ENCODE peak calls at places on chromosomes 1 and 21, in nine cellular contexts. One of them, this sample, is unnamed.
A peak's percentile ranks its signal among the peaks of the same experiment; 100 is the strongest.

GRCh38 chr1:171152533-171152932 is 32.6 kb upstream of the FMO2 start:
- DNase-seq in HCEC 1CT: no peak
- DNase-seq in iris pigment epithelial cell: no peak
- DNase-seq in CD4-positive, alpha-beta memory T cell: no peak
- DNase-seq in HTR-8/SVneo: no peak
- DNase-seq in ELF-1: no peak
- DNase-seq in AML-193: no peak
- DNase-seq in stimulated activated CD4-positive, alpha-beta T cell treated with anti-CD3 and anti-CD28 coated beads, Interleukin-1b, Interleukin-23, amount 100 ng/mL, for 24 hours: no peak
- DNase-seq in fibroblast of lung: no peak
- DNase-seq in this sample: no peak

GRCh38 chr1:169892819-169893644 is 664 bp downstream of the SCYL3 start:
- DNase-seq in HCEC 1CT: peak; percentile 23
- DNase-seq in iris pigment epithelial cell: no peak
- DNase-seq in CD4-positive, alpha-beta memory T cell: peak; percentile 30
- DNase-seq in HTR-8/SVneo: peak; percentile 26
- DNase-seq in ELF-1: peak; percentile 63
- DNase-seq in AML-193: peak; percentile 17
- DNase-seq in stimulated activated CD4-positive, alpha-beta T cell treated with anti-CD3 and anti-CD28 coated beads, Interleukin-1b, Interleukin-23, amount 100 ng/mL, for 24 hours: no peak
- DNase-seq in fibroblast of lung: peak; percentile 23
- DNase-seq in this sample: no peak

GRCh38 chr1:52571783-52572182 is 18.9 kb upstream of the TUT4 start:
- DNase-seq in HCEC 1CT: peak; percentile 48
- DNase-seq in iris pigment epithelial cell: peak; percentile 38
- DNase-seq in CD4-positive, alpha-beta memory T cell: no peak
- DNase-seq in HTR-8/SVneo: no peak
- DNase-seq in ELF-1: no peak
- DNase-seq in AML-193: no peak
- DNase-seq in stimulated activated CD4-positive, alpha-beta T cell treated with anti-CD3 and anti-CD28 coated beads, Interleukin-1b, Interleukin-23, amount 100 ng/mL, for 24 hours: no peak
- DNase-seq in fibroblast of lung: peak; percentile 10
- DNase-seq in this sample: peak; percentile 52

GRCh38 chr1:17232759-17233661 is 15.9 kb upstream of the PADI3 start:
- DNase-seq in HCEC 1CT: peak; percentile 89
- DNase-seq in iris pigment epithelial cell: peak; percentile 82
- DNase-seq in CD4-positive, alpha-beta memory T cell: no peak
- DNase-seq in HTR-8/SVneo: peak; percentile 64
- DNase-seq in ELF-1: no peak
- DNase-seq in AML-193: no peak
- DNase-seq in stimulated activated CD4-positive, alpha-beta T cell treated with anti-CD3 and anti-CD28 coated beads, Interleukin-1b, Interleukin-23, amount 100 ng/mL, for 24 hours: no peak
- DNase-seq in fibroblast of lung: peak; percentile 95
- DNase-seq in this sample: peak; percentile 89

GRCh38 chr21:31733521-31734149 is 1.7 kb upstream of the SCAF4 start:
- DNase-seq in HCEC 1CT: no peak
- DNase-seq in iris pigment epithelial cell: no peak
- DNase-seq in CD4-positive, alpha-beta memory T cell: no peak
- DNase-seq in HTR-8/SVneo: no peak
- DNase-seq in ELF-1: no peak
- DNase-seq in AML-193: no peak
- DNase-seq in stimulated activated CD4-positive, alpha-beta T cell treated with anti-CD3 and anti-CD28 coated beads, Interleukin-1b, Interleukin-23, amount 100 ng/mL, for 24 hours: no peak
- DNase-seq in fibroblast of lung: no peak
- DNase-seq in this sample: no peak

GRCh38 chr1:153683853-153684252 is 5.4 kb downstream of the NPR1 start:
- DNase-seq in HCEC 1CT: peak; percentile 27
- DNase-seq in iris pigment epithelial cell: no peak
- DNase-seq in CD4-positive, alpha-beta memory T cell: no peak
- DNase-seq in HTR-8/SVneo: no peak
- DNase-seq in ELF-1: no peak
- DNase-seq in AML-193: no peak
- DNase-seq in stimulated activated CD4-positive, alpha-beta T cell treated with anti-CD3 and anti-CD28 coated beads, Interleukin-1b, Interleukin-23, amount 100 ng/mL, for 24 hours: no peak
- DNase-seq in fibroblast of lung: no peak
- DNase-seq in this sample: peak; percentile 77

GRCh38 chr21:39094087-39094785 is 89.0 kb downstream of the PSMG1 start:
- DNase-seq in HCEC 1CT: no peak
- DNase-seq in iris pigment epithelial cell: no peak
- DNase-seq in CD4-positive, alpha-beta memory T cell: no peak
- DNase-seq in HTR-8/SVneo: no peak
- DNase-seq in ELF-1: no peak
- DNase-seq in AML-193: no peak
- DNase-seq in stimulated activated CD4-positive, alpha-beta T cell treated with anti-CD3 and anti-CD28 coated beads, Interleukin-1b, Interleukin-23, amount 100 ng/mL, for 24 hours: no peak
- DNase-seq in fibroblast of lung: no peak
- DNase-seq in this sample: no peak

GRCh38 chr1:157124855-157125254 is 13.3 kb downstream of the ETV3 start:
- DNase-seq in HCEC 1CT: no peak
- DNase-seq in iris pigment epithelial cell: no peak
- DNase-seq in CD4-positive, alpha-beta memory T cell: no peak
- DNase-seq in HTR-8/SVneo: no peak
- DNase-seq in ELF-1: no peak
- DNase-seq in AML-193: no peak
- DNase-seq in stimulated activated CD4-positive, alpha-beta T cell treated with anti-CD3 and anti-CD28 coated beads, Interleukin-1b, Interleukin-23, amount 100 ng/mL, for 24 hours: no peak
- DNase-seq in fibroblast of lung: no peak
- DNase-seq in this sample: no peak

GRCh38 chr1:4655674-4656532 is 1.5 kb downstream of the AJAP1 start:
- DNase-seq in HCEC 1CT: no peak
- DNase-seq in iris pigment epithelial cell: peak; percentile 59
- DNase-seq in CD4-positive, alpha-beta memory T cell: no peak
- DNase-seq in HTR-8/SVneo: peak; percentile 64
- DNase-seq in ELF-1: peak; percentile 88
- DNase-seq in AML-193: no peak
- DNase-seq in stimulated activated CD4-positive, alpha-beta T cell treated with anti-CD3 and anti-CD28 coated beads, Interleukin-1b, Interleukin-23, amount 100 ng/mL, for 24 hours: no peak
- DNase-seq in fibroblast of lung: peak; percentile 38
- DNase-seq in this sample: no peak

GRCh38 chr1:6188466-6188865 is 8.3 kb upstream of the CHD5 start:
- DNase-seq in HCEC 1CT: no peak
- DNase-seq in iris pigment epithelial cell: no peak
- DNase-seq in CD4-positive, alpha-beta memory T cell: no peak
- DNase-seq in HTR-8/SVneo: no peak
- DNase-seq in ELF-1: no peak
- DNase-seq in AML-193: no peak
- DNase-seq in stimulated activated CD4-positive, alpha-beta T cell treated with anti-CD3 and anti-CD28 coated beads, Interleukin-1b, Interleukin-23, amount 100 ng/mL, for 24 hours: no peak
- DNase-seq in fibroblast of lung: no peak
- DNase-seq in this sample: peak; percentile 20

GRCh38 chr1:116909511-116910378 is at the start of gene PTGFRN:
- DNase-seq in HCEC 1CT: no peak
- DNase-seq in iris pigment epithelial cell: peak; percentile 50
- DNase-seq in CD4-positive, alpha-beta memory T cell: no peak
- DNase-seq in HTR-8/SVneo: peak; percentile 38
- DNase-seq in ELF-1: peak; percentile 86
- DNase-seq in AML-193: no peak
- DNase-seq in stimulated activated CD4-positive, alpha-beta T cell treated with anti-CD3 and anti-CD28 coated beads, Interleukin-1b, Interleukin-23, amount 100 ng/mL, for 24 hours: no peak
- DNase-seq in fibroblast of lung: peak; percentile 74
- DNase-seq in this sample: peak; percentile 33

GRCh38 chr1:207002731-207003146 is 29.8 kb downstream of the C1orf116 start:
- DNase-seq in HCEC 1CT: no peak
- DNase-seq in iris pigment epithelial cell: peak; percentile 15
- DNase-seq in CD4-positive, alpha-beta memory T cell: no peak
- DNase-seq in HTR-8/SVneo: no peak
- DNase-seq in ELF-1: no peak
- DNase-seq in AML-193: no peak
- DNase-seq in stimulated activated CD4-positive, alpha-beta T cell treated with anti-CD3 and anti-CD28 coated beads, Interleukin-1b, Interleukin-23, amount 100 ng/mL, for 24 hours: no peak
- DNase-seq in fibroblast of lung: peak; percentile 72
- DNase-seq in this sample: no peak

GRCh38 chr1:57600424-57600823 is 176.6 kb upstream of the DAB1 start:
- DNase-seq in HCEC 1CT: no peak
- DNase-seq in iris pigment epithelial cell: no peak
- DNase-seq in CD4-positive, alpha-beta memory T cell: no peak
- DNase-seq in HTR-8/SVneo: no peak
- DNase-seq in ELF-1: peak; percentile 83
- DNase-seq in AML-193: no peak
- DNase-seq in stimulated activated CD4-positive, alpha-beta T cell treated with anti-CD3 and anti-CD28 coated beads, Interleukin-1b, Interleukin-23, amount 100 ng/mL, for 24 hours: no peak
- DNase-seq in fibroblast of lung: no peak
- DNase-seq in this sample: no peak

This sample was measured in NCI-H226.